ENCODE peak calls at places on chromosomes 12 and 14, in four cellular contexts. N is fibroblast of lung, S is heart right ventricle, Z is thoracic aorta. Q is an unnamed sample.
A peak's percentile ranks its signal among the peaks of the same experiment; 100 is the strongest.

GRCh38 chr14:101006008-101006407 is 102.5 kb upstream of the RTL1 start:
- DNase-seq in N (no peak), S (no peak), Z (no peak), Q (no peak)

GRCh38 chr12:120077260-120077659 is 39.3 kb downstream of the RAB35 start:
- DNase-seq in N (no peak), S (no peak), Z (no peak), Q (no peak)

GRCh38 chr12:114729731-114730130 is 45.8 kb upstream of the TBX3 start:
- DNase-seq in N (peak; percentile 74), S (no peak), Z (no peak), Q (no peak)

GRCh38 chr12:43206396-43206795 is 345.6 kb downstream of the ADAMTS20 start:
- DNase-seq in N (peak; percentile 87), S (no peak), Z (no peak), Q (no peak)

GRCh38 chr12:109737631-109738030 is 24.0 kb downstream of the FAM222A start:
- DNase-seq in N (no peak), S (no peak), Z (no peak), Q (no peak)

GRCh38 chr14:22420598-22421186 is 168.3 kb downstream of the DAD1 start:
- DNase-seq in N (no peak), S (no peak), Z (no peak), Q (no peak)

GRCh38 chr14:35158491-35158890 is 36.1 kb downstream of the PRORP start:
- DNase-seq in N (no peak), S (no peak), Z (no peak), Q (no peak)

GRCh38 chr14:103834956-103835355 is 12.4 kb downstream of the PPP1R13B start:
- DNase-seq in N (no peak), S (no peak), Z (no peak), Q (no peak)

GRCh38 chr14:37584211-37585100 is 10.6 kb downstream of the FOXA1 start:
- DNase-seq in N (no peak), S (peak; percentile 7), Z (no peak), Q (no peak)

GRCh38 chr14:57983235-57983634 is 117.3 kb upstream of the SLC35F4 start:
- DNase-seq in N (no peak), S (no peak), Z (no peak), Q (no peak)

GRCh38 chr14:59273737-59274136 is 85.3 kb downstream of the DAAM1 start:
- DNase-seq in N (no peak), S (no peak), Z (no peak), Q (no peak)

GRCh38 chr12:40843495-40843894 is 151.3 kb downstream of the CNTN1 start:
- DNase-seq in N (no peak), S (no peak), Z (no peak), Q (no peak)

GRCh38 chr12:106227641-106228319 is 20.0 kb downstream of the CKAP4 start:
- DNase-seq in N (peak; percentile 52), S (no peak), Z (no peak), Q (peak; percentile 80)

GRCh38 chr14:35390577-35391387 is 13.8 kb downstream of the NFKBIA start:
- DNase-seq in N (peak; percentile 74), S (no peak), Z (no peak), Q (no peak)

GRCh38 chr12:46887870-46888269 is 62.1 kb upstream of the SLC38A4 start:
- DNase-seq in N (no peak), S (no peak), Z (no peak), Q (no peak)

GRCh38 chr12:88703790-88704189 is 123.5 kb upstream of the KITLG start:
- DNase-seq in N (peak; percentile 49), S (no peak), Z (no peak), Q (no peak)

GRCh38 chr12:60535363-60535762 is 939.5 kb downstream of the SLC16A7 start:
- DNase-seq in N (no peak), S (no peak), Z (no peak), Q (no peak)

GRCh38 chr14:39381366-39381765 is 50.9 kb downstream of the FBXO33 start:
- DNase-seq in N (peak; percentile 7), S (no peak), Z (no peak), Q (no peak)

GRCh38 chr12:32949815-32950214 is 53.2 kb upstream of the PKP2 start:
- DNase-seq in N (no peak), S (no peak), Z (no peak), Q (no peak)

GRCh38 chr14:54440037-54440436 is 1.1 kb downstream of the CNIH1 start:
- DNase-seq in N (peak; percentile 23), S (no peak), Z (no peak), Q (no peak)

GRCh38 chr12:89160716-89161123 is 191.6 kb downstream of the DUSP6 start:
- DNase-seq in N (peak; percentile 84), S (peak; percentile 31), Z (peak; percentile 8), Q (peak; percentile 74)

GRCh38 chr14:68137704-68138619 is 318.4 kb downstream of the RAD51B start:
- DNase-seq in N (peak; percentile 99), S (no peak), Z (peak; percentile 35), Q (peak; percentile 78)

GRCh38 chr12:104588048-104588942 is 131.5 kb downstream of the CHST11 start:
- DNase-seq in N (peak; percentile 89), S (no peak), Z (no peak), Q (no peak)

GRCh38 chr12:42085596-42085995 is 59.1 kb downstream of the GXYLT1 start:
- DNase-seq in N (no peak), S (no peak), Z (no peak), Q (no peak)

GRCh38 chr12:57474862-57475261 is 4.8 kb downstream of the ARHGAP9 start:
- DNase-seq in N (no peak), S (no peak), Z (no peak), Q (no peak)
- H3K4me3 ChIP-seq in N (no peak overlapping the region), S (peak overlapping the region; percentile 18), Z (peak overlapping the region; percentile 72), Q (peak overlapping the region; percentile 44)

GRCh38 chr14:90627478-90627877 is 188.8 kb downstream of the TTC7B start:
- DNase-seq in N (no peak), S (peak; percentile 37), Z (no peak), Q (no peak)
- H3K4me1 ChIP-seq in N (peaks cover 4% of the 10 kb centered on the region), S (peaks cover 60% of the 10 kb centered on the region), Z (peaks cover 4% of the 10 kb centered on the region), Q (no peaks in the 10 kb centered on the region)

GRCh38 chr14:52129733-52130132 is 60.9 kb upstream of the NID2 start:
- DNase-seq in N (no peak), S (no peak), Z (no peak), Q (no peak)

GRCh38 chr14:52125885-52126284 is 57.0 kb upstream of the NID2 start:
- DNase-seq in N (no peak), S (no peak), Z (no peak), Q (no peak)

GRCh38 chr14:52131640-52132320 is 62.9 kb upstream of the NID2 start:
- DNase-seq in N (peak; percentile 86), S (peak; percentile 54), Z (peak; percentile 19), Q (peak; percentile 85)
- H3K4me3 ChIP-seq in N (no peak overlapping the region), S (no peak overlapping the region), Z (no peak overlapping the region), Q (no peak overlapping the region)

GRCh38 chr14:95521001-95521400 is 4.6 kb upstream of the SYNE3 start:
- DNase-seq in N (no peak), S (no peak), Z (no peak), Q (no peak)
- H3K4me1 ChIP-seq in N (peaks cover 26% of the 10 kb centered on the region), S (peaks cover 85% of the 10 kb centered on the region), Z (peaks cover 51% of the 10 kb centered on the region), Q (no peaks in the 10 kb centered on the region)